ENCODE peak calls at places on chromosomes 3 and 15, in seven cellular contexts. Z is GM12864, M is stomach, T is psoas muscle, Y is GM06990, J is body of pancreas, R is foreskin keratinocyte. C is an unnamed sample.

GRCh38 chr3:37324752-37325407 is 150.5 kb upstream of the LRRFIP2 start:
- DNase-seq in Z (no peak), M (no peak), T (no peak), Y (no peak), J (no peak), R (no peak), C (no peak)

GRCh38 chr3:134249935-134250716 is 533 bp downstream of the RYK start:
- DNase-seq in Z (no peak), M (peak), T (peak), Y (peak), J (peak), R (peak), C (peak)

GRCh38 chr3:151047636-151048035 is 37.8 kb upstream of the MED12L start:
- DNase-seq in Z (no peak), M (no peak), T (no peak), Y (no peak), J (no peak), R (peak), C (no peak)

GRCh38 chr3:141228385-141228784 is 3.2 kb upstream of the PXYLP1 start:
- DNase-seq in Z (no peak), M (no peak), T (no peak), Y (no peak), J (no peak), R (no peak), C (no peak)

GRCh38 chr3:129502641-129503386 is 25.6 kb upstream of the RHO start:
- DNase-seq in Z (no peak), M (no peak), T (no peak), Y (no peak), J (no peak), R (no peak), C (no peak)

GRCh38 chr3:141710888-141711616 is 27.0 kb upstream of the RNF7 start:
- DNase-seq in Z (no peak), M (no peak), T (no peak), Y (no peak), J (no peak), R (peak), C (peak)

GRCh38 chr3:197000211-197000610 is 29.4 kb downstream of the MELTF start:
- DNase-seq in Z (no peak), M (no peak), T (no peak), Y (no peak), J (no peak), R (peak), C (no peak)

GRCh38 chr3:188819939-188820338 is 351.8 kb upstream of the TPRG1 start:
- DNase-seq in Z (no peak), M (no peak), T (no peak), Y (no peak), J (no peak), R (no peak), C (no peak)

GRCh38 chr3:183287301-183287971 is 34.4 kb downstream of the B3GNT5 start:
- DNase-seq in Z (no peak), M (no peak), T (peak), Y (no peak), J (peak), R (no peak), C (no peak)

GRCh38 chr15:91946914-91947313 is 93.4 kb downstream of the SLCO3A1 start:
- DNase-seq in Z (no peak), M (no peak), T (no peak), Y (no peak), J (no peak), R (no peak), C (no peak)

GRCh38 chr3:157360044-157360443 is 76.6 kb upstream of the PTX3 start:
- DNase-seq in Z (no peak), M (no peak), T (no peak), Y (no peak), J (no peak), R (peak), C (no peak)

GRCh38 chr15:100078511-100079220 is 263.1 kb downstream of the ADAMTS17 start:
- DNase-seq in Z (no peak), M (no peak), T (no peak), Y (no peak), J (no peak), R (peak), C (no peak)

GRCh38 chr15:80996247-80996646 is 4.5 kb upstream of the TLNRD1 start:
- DNase-seq in Z (no peak), M (no peak), T (no peak), Y (no peak), J (no peak), R (no peak), C (no peak)

GRCh38 chr3:63478962-63479660 is 173.4 kb upstream of the SNTN start:
- DNase-seq in Z (no peak), M (no peak), T (no peak), Y (no peak), J (peak), R (no peak), C (no peak)

GRCh38 chr15:82263350-82263749 is 732 bp downstream of the SAXO2 start:
- DNase-seq in Z (no peak), M (no peak), T (no peak), Y (no peak), J (peak), R (no peak), C (no peak)

GRCh38 chr3:51773529-51773928 is 5.5 kb downstream of the IQCF6 start:
- DNase-seq in Z (no peak), M (no peak), T (no peak), Y (no peak), J (no peak), R (no peak), C (no peak)

GRCh38 chr3:14475601-14476000 is 64.5 kb downstream of the GRIP2 start:
- DNase-seq in Z (no peak), M (no peak), T (no peak), Y (no peak), J (no peak), R (no peak), C (no peak)

GRCh38 chr15:90552162-90552928 is 22.6 kb downstream of the CRTC3 start:
- DNase-seq in Z (no peak), M (no peak), T (peak), Y (no peak), J (peak), R (peak), C (no peak)

GRCh38 chr3:62316525-62316924 is 56.8 kb downstream of the FEZF2 start:
- DNase-seq in Z (no peak), M (no peak), T (no peak), Y (no peak), J (no peak), R (no peak), C (no peak)

GRCh38 chr15:78457101-78457500 is 19.1 kb downstream of the IREB2 start:
- DNase-seq in Z (no peak), M (no peak), T (no peak), Y (no peak), J (peak), R (no peak), C (no peak)

GRCh38 chr3:42697326-42698051 is 5.1 kb downstream of the HHATL start:
- DNase-seq in Z (no peak), M (peak), T (peak), Y (no peak), J (no peak), R (no peak), C (peak)

GRCh38 chr3:42702982-42703694 is 540 bp upstream of the HHATL start:
- DNase-seq in Z (no peak), M (peak), T (no peak), Y (no peak), J (no peak), R (no peak), C (peak)

GRCh38 chr15:74616020-74616939 is 644 bp downstream of the CLK3 start:
- DNase-seq in Z (no peak), M (peak), T (peak), Y (peak), J (peak), R (no peak), C (no peak)

GRCh38 chr3:50138266-50139230 is 16.6 kb upstream of the SEMA3F start:
- DNase-seq in Z (no peak), M (no peak), T (no peak), Y (no peak), J (no peak), R (no peak), C (no peak)

GRCh38 chr3:27366062-27366591 is 3.1 kb downstream of the NEK10 start:
- DNase-seq in Z (no peak), M (no peak), T (no peak), Y (no peak), J (no peak), R (no peak), C (no peak)

GRCh38 chr3:458614-459375 is 262.2 kb downstream of the CHL1 start:
- DNase-seq in Z (no peak), M (no peak), T (no peak), Y (no peak), J (no peak), R (no peak), C (no peak)

GRCh38 chr3:43905157-43905556 is 214.4 kb downstream of the ABHD5 start:
- DNase-seq in Z (no peak), M (no peak), T (no peak), Y (no peak), J (no peak), R (no peak), C (no peak)

GRCh38 chr3:50427255-50427654 is 67.9 kb upstream of the TMEM115 start:
- DNase-seq in Z (no peak), M (no peak), T (no peak), Y (no peak), J (no peak), R (no peak), C (no peak)

GRCh38 chr3:132292062-132292461 is 25.1 kb upstream of the ACP3 start:
- DNase-seq in Z (no peak), M (no peak), T (no peak), Y (no peak), J (no peak), R (no peak), C (no peak)

GRCh38 chr3:46908986-46909534 is 31.5 kb downstream of the PTH1R start:
- DNase-seq in Z (no peak), M (no peak), T (no peak), Y (no peak), J (no peak), R (no peak), C (no peak)

GRCh38 chr3:48243886-48244285 is 3.0 kb downstream of the ZNF589 start:
- DNase-seq in Z (no peak), M (no peak), T (no peak), Y (no peak), J (no peak), R (no peak), C (no peak)

GRCh38 chr3:135325726-135326245 is 530.7 kb downstream of the EPHB1 start:
- DNase-seq in Z (no peak), M (no peak), T (no peak), Y (no peak), J (no peak), R (no peak), C (no peak)

GRCh38 chr15:89416339-89417183 is 79.8 kb downstream of the RHCG start:
- DNase-seq in Z (no peak), M (peak), T (peak), Y (peak), J (peak), R (peak), C (no peak)

GRCh38 chr3:109045271-109046051 is 72.5 kb downstream of the MORC1 start:
- DNase-seq in Z (no peak), M (no peak), T (no peak), Y (no peak), J (peak), R (no peak), C (no peak)

GRCh38 chr3:109047366-109047765 is 70.6 kb downstream of the MORC1 start:
- DNase-seq in Z (no peak), M (no peak), T (no peak), Y (no peak), J (no peak), R (no peak), C (no peak)

DNA sequence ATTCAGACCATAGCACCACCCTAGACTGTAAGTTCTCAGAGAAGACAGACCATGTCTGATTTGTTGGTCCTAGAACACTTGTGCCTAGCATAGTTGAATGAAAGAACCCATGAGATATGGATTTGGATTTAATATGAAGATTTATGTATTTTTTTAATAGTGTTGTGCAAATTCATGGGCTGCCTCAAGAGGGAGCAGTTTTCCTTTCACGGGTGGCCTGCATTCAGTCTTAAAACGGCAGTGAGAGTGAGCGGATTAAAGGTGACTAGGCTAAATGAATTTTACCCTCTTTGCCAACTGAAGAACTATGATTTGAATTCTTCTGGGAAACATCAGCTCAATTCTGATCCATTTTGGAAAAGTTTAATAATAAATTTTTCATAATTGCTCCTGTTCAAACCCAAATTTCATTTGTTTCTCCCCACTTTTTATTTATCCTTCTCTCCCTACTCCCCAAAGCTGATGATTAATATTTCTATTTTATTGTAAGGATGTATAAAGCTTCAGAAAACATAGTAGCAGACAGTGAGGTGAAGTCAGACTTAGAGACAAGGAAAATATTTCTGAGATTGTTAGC is 67.3 kb downstream of the MORC1 start:
- DNase-seq in Z (peak), M (no peak), T (no peak), Y (no peak), J (peak), R (peak), C (no peak)
- TF ChIP-seq CTCF in Z (peak), M (no peak), T (peak), Y (peak), J (peak), R (peak), C (peak)

DNA sequence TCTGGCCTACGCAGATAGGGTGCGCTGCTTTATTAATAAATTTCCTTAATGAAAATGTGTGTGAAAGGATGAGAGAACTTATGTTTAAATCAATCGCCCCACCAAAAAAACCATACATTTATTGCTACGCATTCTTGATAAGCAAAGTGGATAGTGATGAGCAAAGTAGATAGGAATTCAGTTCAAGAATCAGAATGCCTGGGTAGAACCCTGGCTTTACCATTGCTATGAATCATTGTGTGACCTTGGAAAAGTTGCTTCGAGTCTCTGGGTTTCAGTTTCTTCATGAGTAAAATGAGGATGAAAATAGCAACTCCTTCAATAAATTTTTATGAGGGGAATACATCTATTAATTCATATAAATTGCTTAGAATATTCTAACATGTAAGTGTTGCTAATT is 2.6 kb upstream of the ALCAM start:
- DNase-seq in Z (no peak), M (no peak), T (no peak), Y (no peak), J (no peak), R (peak), C (no peak)
- TF ChIP-seq CTCF in Z (no peak), M (no peak), T (no peak), Y (no peak), J (no peak), R (peak), C (peak)

GRCh38 chr3:143083781-143084180 is 35.8 kb upstream of the CHST2 start:
- DNase-seq in Z (no peak), M (no peak), T (no peak), Y (peak), J (no peak), R (peak), C (no peak)
- TF ChIP-seq CTCF in Z (no peak), M (no peak), T (no peak), Y (no peak), J (no peak), R (no peak), C (no peak)

DNA sequence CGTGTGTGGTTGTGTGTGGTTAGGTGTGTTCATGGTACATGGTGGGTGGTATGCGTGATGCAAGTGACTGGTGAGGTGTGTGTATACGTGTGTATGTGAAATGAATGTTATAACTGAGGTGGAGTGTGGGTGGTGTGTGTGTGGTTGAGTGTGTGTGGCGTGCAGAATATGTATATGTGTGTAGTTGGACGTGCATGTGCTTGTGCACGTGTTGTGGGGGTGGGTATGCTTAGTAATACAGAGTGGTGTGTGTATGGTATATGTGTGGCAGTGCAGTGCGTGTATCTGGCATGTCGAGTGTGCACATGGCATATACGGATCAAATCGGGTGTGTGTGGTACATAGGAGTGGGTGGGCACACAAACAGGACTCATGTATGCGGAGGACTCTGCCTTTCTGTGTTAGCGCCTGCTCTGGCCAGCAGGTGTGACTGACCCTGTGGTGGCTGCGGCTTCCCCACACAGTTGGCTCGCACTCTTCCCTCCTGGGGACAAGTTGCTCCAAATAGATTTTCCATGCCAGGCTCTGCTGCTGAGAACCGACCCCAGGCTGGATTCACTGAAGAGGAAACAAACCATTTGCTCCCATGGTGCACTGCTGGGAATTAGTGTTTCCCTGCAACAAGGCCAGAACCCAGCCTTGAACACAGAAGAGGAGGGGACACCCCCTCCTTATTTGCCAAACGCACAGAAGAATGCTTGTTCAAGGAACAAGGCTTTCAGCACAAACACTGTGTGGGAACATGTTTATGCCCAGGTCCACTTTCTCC is 1.2 kb upstream of the C3orf70 start:
- DNase-seq in Z (no peak), M (no peak), T (no peak), Y (no peak), J (no peak), R (no peak), C (no peak)
- TF ChIP-seq CTCF in Z (no peak), M (no peak), T (no peak), Y (no peak), J (no peak), R (no peak), C (no peak)

GRCh38 chr3:177726807-177727206 is 529.5 kb upstream of the TBL1XR1 start:
- DNase-seq in Z (no peak), M (no peak), T (peak), Y (no peak), J (no peak), R (no peak), C (no peak)

GRCh38 chr3:177733233-177733632 is 536.0 kb upstream of the TBL1XR1 start:
- DNase-seq in Z (no peak), M (no peak), T (no peak), Y (no peak), J (no peak), R (no peak), C (no peak)

GRCh38 chr3:177731644-177732268 is 534.5 kb upstream of the TBL1XR1 start:
- DNase-seq in Z (no peak), M (no peak), T (no peak), Y (no peak), J (no peak), R (peak), C (no peak)

GRCh38 chr3:177733936-177734335 is 536.7 kb upstream of the TBL1XR1 start:
- DNase-seq in Z (no peak), M (no peak), T (no peak), Y (no peak), J (no peak), R (no peak), C (no peak)

DNA sequence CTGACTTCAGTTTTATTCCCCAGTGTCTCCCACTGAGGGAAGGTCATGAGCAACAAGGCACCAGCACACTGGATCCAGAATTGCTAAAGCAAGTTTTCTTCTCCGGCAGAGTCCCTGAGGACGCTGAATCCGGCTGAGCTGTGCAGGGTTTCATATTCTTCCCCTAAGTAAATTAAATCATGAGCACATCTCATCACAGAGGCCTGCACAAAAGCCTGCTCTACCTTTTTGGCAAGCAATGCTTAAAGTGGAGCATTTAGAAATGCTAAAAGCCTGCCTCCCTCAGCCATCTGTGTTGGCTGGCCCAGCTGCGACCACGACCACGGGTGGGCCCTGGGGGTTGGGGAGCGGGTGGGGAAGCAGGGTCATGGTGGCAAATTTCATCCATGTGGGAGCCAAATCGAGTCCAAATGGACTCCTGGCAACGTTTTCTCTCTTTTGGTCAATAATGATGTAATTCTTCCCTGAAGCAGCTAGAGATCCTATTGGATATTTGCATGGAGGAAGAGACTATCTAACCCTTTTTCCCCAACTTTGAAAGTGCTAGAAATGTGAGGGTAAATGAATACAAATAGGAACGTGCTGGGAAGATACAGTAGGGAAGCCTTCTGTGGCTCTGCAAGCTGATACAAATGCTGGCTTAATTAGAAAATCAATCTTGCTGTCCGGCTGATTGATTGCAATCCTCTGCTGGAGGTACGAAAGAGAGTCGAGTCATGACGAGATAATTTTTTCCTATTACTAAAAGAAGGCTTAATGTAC is 532.8 kb upstream of the TBL1XR1 start:
- DNase-seq in Z (no peak), M (no peak), T (peak), Y (no peak), J (peak), R (no peak), C (no peak)
- TF ChIP-seq CTCF in Z (no peak), M (no peak), T (no peak), Y (no peak), J (no peak), R (no peak), C (no peak)

GRCh38 chr15:40562691-40563090 is 2.2 kb downstream of the CCDC32 start:
- DNase-seq in Z (no peak), M (no peak), T (no peak), Y (no peak), J (no peak), R (no peak), C (no peak)

GRCh38 chr15:40564591-40565332 is at the start of gene CCDC32:
- DNase-seq in Z (peak), M (peak), T (peak), Y (peak), J (peak), R (peak), C (peak)

GRCh38 chr15:40565333-40566238 is 744 bp upstream of the CCDC32 start:
- DNase-seq in Z (no peak), M (no peak), T (no peak), Y (no peak), J (no peak), R (no peak), C (no peak)

GRCh38 chr15:40569139-40569953 is at the start of gene RPUSD2:
- DNase-seq in Z (peak), M (peak), T (peak), Y (peak), J (peak), R (peak), C (peak)

DNA sequence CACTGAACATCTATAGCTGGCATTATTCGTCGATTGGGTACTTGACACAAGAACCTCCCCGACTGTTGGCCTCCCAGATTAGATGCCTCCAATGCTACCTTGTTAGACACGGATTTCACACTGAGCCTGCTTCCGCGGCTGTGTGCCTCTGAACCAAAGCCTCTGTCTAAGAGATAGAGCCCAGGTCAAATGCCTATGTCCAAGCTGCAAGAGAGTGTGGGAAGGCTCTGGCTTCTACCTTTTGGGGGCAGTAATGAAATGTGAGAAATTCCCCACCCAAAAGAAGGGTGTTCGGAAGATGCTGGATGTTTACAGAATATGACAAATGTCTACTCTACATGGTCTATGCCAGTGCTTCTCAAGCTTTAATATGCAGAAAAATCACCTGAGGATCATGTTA is 2.0 kb upstream of the RPUSD2 start:
- DNase-seq in Z (no peak), M (no peak), T (no peak), Y (no peak), J (no peak), R (peak), C (no peak)
- TF ChIP-seq CTCF in Z (peak), M (no peak), T (no peak), Y (peak), J (no peak), R (peak), C (peak)

C was measured in osteocyte.